ENCODE peak calls at places on chromosomes 11 and 22, in four cellular contexts. N is activated CD4-positive, alpha-beta T cell treated with anti-CD3 and anti-CD28 coated beads, Interleukin-2, amount 50 U/mL, for 1 hour; U is GM12891; G is A172. S is an unnamed sample.

GRCh38 chr11:1233351-1234053 is 10.6 kb downstream of the MUC5B start:
- DNase-seq in U (no peak), N (no peak), G (no peak), S (peak; percentile 62)

GRCh38 chr11:4459470-4459869 is 10.4 kb downstream of the OR52K2 start:
- DNase-seq in G (no peak), N (no peak), U (no peak), S (peak; percentile 67)

GRCh38 chr22:30002861-30003489 is 77.3 kb upstream of the HORMAD2 start:
- DNase-seq in U (no peak), N (no peak), G (no peak), S (no peak)

GRCh38 chr11:33001281-33001680 is 14.4 kb upstream of the DEPDC7 start:
- DNase-seq in G (no peak), U (no peak), N (no peak), S (no peak)

GRCh38 chr22:44999231-44999630 is 10.6 kb downstream of the PHF21B start:
- DNase-seq in U (no peak), G (no peak), N (no peak), S (no peak)

GRCh38 chr22:41177040-41177625 is 28.0 kb upstream of the L3MBTL2 start:
- DNase-seq in G (no peak), N (no peak), U (no peak), S (no peak)

GRCh38 chr11:33682446-33682845 is 18.2 kb downstream of the C11orf91 start:
- DNase-seq in U (no peak), N (no peak), G (peak; percentile 33), S (no peak)

GRCh38 chr11:64569300-64569970 is 21.6 kb upstream of the SLC22A12 start:
- DNase-seq in G (no peak), N (no peak), U (no peak), S (no peak)

GRCh38 chr11:45082744-45083543 is 63.5 kb upstream of the PRDM11 start:
- DNase-seq in G (no peak), N (no peak), U (no peak), S (no peak)

GRCh38 chr22:19753090-19753842 is 7.3 kb upstream of the TBX1 start:
- DNase-seq in G (no peak), U (no peak), N (no peak), S (no peak)

GRCh38 chr11:77084581-77085191 is 17.9 kb downstream of the CAPN5 start:
- DNase-seq in N (no peak), U (no peak), G (no peak), S (no peak)

GRCh38 chr11:106466441-106467190 is 389.2 kb downstream of the AASDHPPT start:
- DNase-seq in U (no peak), N (no peak), G (peak; percentile 21), S (no peak)

GRCh38 chr22:20076627-20077172 is 3.3 kb upstream of the DGCR8 start:
- DNase-seq in U (no peak), G (no peak), N (no peak), S (no peak)

GRCh38 chr11:72637926-72638325 is 36.3 kb downstream of the PDE2A start:
- DNase-seq in U (no peak), N (no peak), G (no peak), S (no peak)

GRCh38 chr22:50015451-50016307 is 3.1 kb upstream of the IL17REL start:
- DNase-seq in N (no peak), U (peak; percentile 27), G (no peak), S (no peak)

GRCh38 chr22:28992565-28993326 is 68.9 kb downstream of the C22orf31 start:
- DNase-seq in U (no peak), G (no peak), N (no peak), S (no peak)

GRCh38 chr11:65482306-65482850 is 16.5 kb upstream of the MALAT1 start:
- DNase-seq in N (no peak), G (no peak), U (no peak), S (no peak)

GRCh38 chr22:43217285-43218030 is 30.5 kb upstream of the TTLL12 start:
- DNase-seq in G (no peak), N (no peak), U (no peak), S (no peak)

GRCh38 chr11:19398273-19398672 is 157.5 kb upstream of the E2F8 start:
- DNase-seq in G (no peak), N (no peak), U (no peak), S (no peak)

GRCh38 chr11:115471367-115471766 is 32.8 kb downstream of the CADM1 start:
- DNase-seq in G (no peak), U (no peak), N (no peak), S (no peak)

GRCh38 chr11:47847892-47848635 is at the start of gene NUP160:
- DNase-seq in U (peak; percentile 79), G (peak; percentile 62), N (peak; percentile 86), S (peak; percentile 96)

GRCh38 chr11:10304495-10305261 is at the start of gene ADM:
- DNase-seq in N (no peak), U (no peak), G (peak; percentile 83), S (peak; percentile 95)

GRCh38 chr11:59822989-59823566 is 12.5 kb upstream of the MRPL16 start:
- DNase-seq in U (no peak), N (no peak), G (peak; percentile 66), S (no peak)

GRCh38 chr11:65113361-65113756 is 1.7 kb downstream of the TM7SF2 start:
- DNase-seq in N (no peak), G (no peak), U (no peak), S (no peak)

GRCh38 chr22:38766076-38766777 is 10.4 kb upstream of the SUN2 start:
- DNase-seq in U (no peak), N (peak; percentile 41), G (peak; percentile 75), S (peak; percentile 65)